ENCODE peak calls at places on chromosomes 1 and 21, in ten cellular contexts. One of them, this sample, is unnamed.

GRCh38 chr1:231094421-231094820 is 54.4 kb upstream of the FAM89A start:
- DNase-seq in SW480: no peak
- DNase-seq in dorsolateral prefrontal cortex: no peak
- DNase-seq in T follicular helper cell: no peak
- DNase-seq in neural crest cell: no peak
- DNase-seq in esophagus squamous epithelium: no peak
- DNase-seq in NCI-H2171: no peak
- DNase-seq in iPS DF 6.9: no peak
- DNase-seq in epithelial cell of esophagus: no peak
- DNase-seq in H9: no peak
- DNase-seq in this sample: no peak

GRCh38 chr1:150473659-150474058 is 13.6 kb upstream of the TARS2 start:
- DNase-seq in neural crest cell: no peak
- DNase-seq in esophagus squamous epithelium: no peak
- DNase-seq in NCI-H2171: no peak
- DNase-seq in SW480: no peak
- DNase-seq in H9: no peak
- DNase-seq in dorsolateral prefrontal cortex: no peak
- DNase-seq in iPS DF 6.9: no peak
- DNase-seq in epithelial cell of esophagus: no peak
- DNase-seq in T follicular helper cell: no peak
- DNase-seq in this sample: no peak

GRCh38 chr1:154866995-154867795 is 2.9 kb downstream of the KCNN3 start:
- DNase-seq in iPS DF 6.9: no peak
- DNase-seq in epithelial cell of esophagus: peak
- DNase-seq in T follicular helper cell: no peak
- DNase-seq in esophagus squamous epithelium: no peak
- DNase-seq in H9: peak
- DNase-seq in SW480: no peak
- DNase-seq in neural crest cell: no peak
- DNase-seq in dorsolateral prefrontal cortex: no peak
- DNase-seq in NCI-H2171: peak
- DNase-seq in this sample: peak

GRCh38 chr1:12040457-12041051 is 21.3 kb downstream of the MIIP start:
- DNase-seq in SW480: peak
- DNase-seq in epithelial cell of esophagus: peak
- DNase-seq in T follicular helper cell: no peak
- DNase-seq in NCI-H2171: peak
- DNase-seq in H9: no peak
- DNase-seq in dorsolateral prefrontal cortex: no peak
- DNase-seq in iPS DF 6.9: no peak
- DNase-seq in esophagus squamous epithelium: no peak
- DNase-seq in neural crest cell: no peak
- DNase-seq in this sample: no peak

GRCh38 chr1:100353073-100353801 is 931 bp downstream of the CDC14A start:
- DNase-seq in dorsolateral prefrontal cortex: no peak
- DNase-seq in NCI-H2171: no peak
- DNase-seq in T follicular helper cell: peak
- DNase-seq in epithelial cell of esophagus: peak
- DNase-seq in esophagus squamous epithelium: peak
- DNase-seq in neural crest cell: peak
- DNase-seq in H9: no peak
- DNase-seq in SW480: peak
- DNase-seq in iPS DF 6.9: no peak
- DNase-seq in this sample: no peak

GRCh38 chr1:33128781-33129180 is 47.8 kb downstream of the AZIN2 start:
- DNase-seq in NCI-H2171: no peak
- DNase-seq in T follicular helper cell: no peak
- DNase-seq in SW480: no peak
- DNase-seq in H9: no peak
- DNase-seq in dorsolateral prefrontal cortex: no peak
- DNase-seq in iPS DF 6.9: no peak
- DNase-seq in esophagus squamous epithelium: no peak
- DNase-seq in neural crest cell: no peak
- DNase-seq in epithelial cell of esophagus: no peak
- DNase-seq in this sample: no peak

GRCh38 chr1:188857526-188858087 is 1620.1 kb downstream of the BRINP3 start:
- DNase-seq in SW480: no peak
- DNase-seq in iPS DF 6.9: no peak
- DNase-seq in dorsolateral prefrontal cortex: no peak
- DNase-seq in H9: no peak
- DNase-seq in neural crest cell: no peak
- DNase-seq in epithelial cell of esophagus: no peak
- DNase-seq in NCI-H2171: no peak
- DNase-seq in T follicular helper cell: no peak
- DNase-seq in esophagus squamous epithelium: no peak
- DNase-seq in this sample: no peak

GRCh38 chr1:53572061-53572801 is 113.0 kb downstream of the DMRTB1 start:
- DNase-seq in SW480: peak
- DNase-seq in H9: no peak
- DNase-seq in iPS DF 6.9: no peak
- DNase-seq in neural crest cell: no peak
- DNase-seq in epithelial cell of esophagus: peak
- DNase-seq in NCI-H2171: peak
- DNase-seq in T follicular helper cell: no peak
- DNase-seq in esophagus squamous epithelium: no peak
- DNase-seq in dorsolateral prefrontal cortex: no peak
- DNase-seq in this sample: peak

GRCh38 chr21:31418355-31419001 is 74.4 kb upstream of the TIAM1 start:
- DNase-seq in esophagus squamous epithelium: no peak
- DNase-seq in H9: no peak
- DNase-seq in epithelial cell of esophagus: no peak
- DNase-seq in dorsolateral prefrontal cortex: no peak
- DNase-seq in iPS DF 6.9: no peak
- DNase-seq in SW480: no peak
- DNase-seq in neural crest cell: no peak
- DNase-seq in T follicular helper cell: no peak
- DNase-seq in NCI-H2171: no peak
- DNase-seq in this sample: no peak

GRCh38 chr1:27418326-27418761 is 25.9 kb downstream of the GPR3 start:
- DNase-seq in H9: no peak
- DNase-seq in epithelial cell of esophagus: peak
- DNase-seq in SW480: no peak
- DNase-seq in T follicular helper cell: no peak
- DNase-seq in esophagus squamous epithelium: no peak
- DNase-seq in iPS DF 6.9: no peak
- DNase-seq in NCI-H2171: no peak
- DNase-seq in neural crest cell: no peak
- DNase-seq in dorsolateral prefrontal cortex: no peak
- DNase-seq in this sample: peak

GRCh38 chr1:201059871-201060555 is 36.5 kb upstream of the KIF21B start:
- DNase-seq in T follicular helper cell: no peak
- DNase-seq in SW480: no peak
- DNase-seq in neural crest cell: no peak
- DNase-seq in NCI-H2171: peak
- DNase-seq in dorsolateral prefrontal cortex: no peak
- DNase-seq in iPS DF 6.9: no peak
- DNase-seq in esophagus squamous epithelium: no peak
- DNase-seq in epithelial cell of esophagus: no peak
- DNase-seq in H9: no peak
- DNase-seq in this sample: no peak

GRCh38 chr1:59399642-59400041 is 102.7 kb downstream of the FGGY start:
- DNase-seq in NCI-H2171: no peak
- DNase-seq in epithelial cell of esophagus: no peak
- DNase-seq in esophagus squamous epithelium: no peak
- DNase-seq in neural crest cell: no peak
- DNase-seq in H9: no peak
- DNase-seq in T follicular helper cell: no peak
- DNase-seq in iPS DF 6.9: no peak
- DNase-seq in dorsolateral prefrontal cortex: no peak
- DNase-seq in SW480: no peak
- DNase-seq in this sample: no peak

GRCh38 chr1:59391216-59392179 is 94.6 kb downstream of the FGGY start:
- DNase-seq in epithelial cell of esophagus: no peak
- DNase-seq in dorsolateral prefrontal cortex: no peak
- DNase-seq in SW480: no peak
- DNase-seq in T follicular helper cell: no peak
- DNase-seq in H9: no peak
- DNase-seq in esophagus squamous epithelium: no peak
- DNase-seq in neural crest cell: no peak
- DNase-seq in NCI-H2171: no peak
- DNase-seq in iPS DF 6.9: no peak
- DNase-seq in this sample: no peak

GRCh38 chr1:1259540-1259939 is 13.0 kb upstream of the C1QTNF12 start:
- DNase-seq in NCI-H2171: no peak
- DNase-seq in SW480: no peak
- DNase-seq in iPS DF 6.9: no peak
- DNase-seq in H9: no peak
- DNase-seq in epithelial cell of esophagus: no peak
- DNase-seq in T follicular helper cell: no peak
- DNase-seq in neural crest cell: no peak
- DNase-seq in esophagus squamous epithelium: no peak
- DNase-seq in dorsolateral prefrontal cortex: no peak
- DNase-seq in this sample: no peak

GRCh38 chr1:208748766-208749165 is 504.6 kb upstream of the PLXNA2 start:
- DNase-seq in iPS DF 6.9: no peak
- DNase-seq in H9: no peak
- DNase-seq in esophagus squamous epithelium: no peak
- DNase-seq in epithelial cell of esophagus: no peak
- DNase-seq in SW480: no peak
- DNase-seq in NCI-H2171: no peak
- DNase-seq in T follicular helper cell: no peak
- DNase-seq in neural crest cell: no peak
- DNase-seq in dorsolateral prefrontal cortex: no peak
- DNase-seq in this sample: no peak

GRCh38 chr1:6824665-6825368 is 39.6 kb downstream of the CAMTA1 start:
- DNase-seq in epithelial cell of esophagus: peak
- DNase-seq in neural crest cell: no peak
- DNase-seq in SW480: no peak
- DNase-seq in esophagus squamous epithelium: no peak
- DNase-seq in H9: no peak
- DNase-seq in iPS DF 6.9: no peak
- DNase-seq in NCI-H2171: no peak
- DNase-seq in dorsolateral prefrontal cortex: no peak
- DNase-seq in T follicular helper cell: no peak
- DNase-seq in this sample: no peak

GRCh38 chr1:44511363-44511762 is 106.3 kb downstream of the RNF220 start:
- DNase-seq in dorsolateral prefrontal cortex: no peak
- DNase-seq in H9: no peak
- DNase-seq in T follicular helper cell: no peak
- DNase-seq in iPS DF 6.9: no peak
- DNase-seq in NCI-H2171: no peak
- DNase-seq in epithelial cell of esophagus: no peak
- DNase-seq in neural crest cell: no peak
- DNase-seq in esophagus squamous epithelium: no peak
- DNase-seq in SW480: no peak
- DNase-seq in this sample: no peak

GRCh38 chr1:145962157-145963102 is 1.9 kb downstream of the ANKRD34A start:
- DNase-seq in T follicular helper cell: peak
- DNase-seq in SW480: no peak
- DNase-seq in iPS DF 6.9: no peak
- DNase-seq in dorsolateral prefrontal cortex: peak
- DNase-seq in esophagus squamous epithelium: no peak
- DNase-seq in NCI-H2171: no peak
- DNase-seq in neural crest cell: no peak
- DNase-seq in H9: no peak
- DNase-seq in epithelial cell of esophagus: peak
- DNase-seq in this sample: peak

GRCh38 chr1:79193211-79194079 is 186.9 kb upstream of the ADGRL4 start:
- DNase-seq in NCI-H2171: no peak
- DNase-seq in epithelial cell of esophagus: peak
- DNase-seq in iPS DF 6.9: peak
- DNase-seq in neural crest cell: no peak
- DNase-seq in SW480: no peak
- DNase-seq in T follicular helper cell: no peak
- DNase-seq in H9: peak
- DNase-seq in esophagus squamous epithelium: no peak
- DNase-seq in dorsolateral prefrontal cortex: no peak
- DNase-seq in this sample: no peak

GRCh38 chr1:235549361-235550139 is 45.3 kb upstream of the B3GALNT2 start:
- DNase-seq in neural crest cell: no peak
- DNase-seq in epithelial cell of esophagus: no peak
- DNase-seq in NCI-H2171: no peak
- DNase-seq in dorsolateral prefrontal cortex: no peak
- DNase-seq in T follicular helper cell: no peak
- DNase-seq in H9: no peak
- DNase-seq in SW480: no peak
- DNase-seq in esophagus squamous epithelium: no peak
- DNase-seq in iPS DF 6.9: no peak
- DNase-seq in this sample: no peak

GRCh38 chr1:225777058-225777582 is 506 bp upstream of the SRP9 start:
- DNase-seq in T follicular helper cell: no peak
- DNase-seq in neural crest cell: no peak
- DNase-seq in NCI-H2171: no peak
- DNase-seq in dorsolateral prefrontal cortex: no peak
- DNase-seq in esophagus squamous epithelium: no peak
- DNase-seq in epithelial cell of esophagus: no peak
- DNase-seq in SW480: no peak
- DNase-seq in iPS DF 6.9: no peak
- DNase-seq in H9: no peak
- DNase-seq in this sample: no peak

GRCh38 chr21:45370575-45370974 is 34.4 kb upstream of the COL18A1 start:
- DNase-seq in NCI-H2171: no peak
- DNase-seq in T follicular helper cell: no peak
- DNase-seq in neural crest cell: no peak
- DNase-seq in SW480: no peak
- DNase-seq in dorsolateral prefrontal cortex: no peak
- DNase-seq in epithelial cell of esophagus: no peak
- DNase-seq in H9: no peak
- DNase-seq in esophagus squamous epithelium: no peak
- DNase-seq in iPS DF 6.9: no peak
- DNase-seq in this sample: no peak

GRCh38 chr1:161365207-161365606 is 2.5 kb downstream of the CFAP126 start:
- DNase-seq in NCI-H2171: no peak
- DNase-seq in epithelial cell of esophagus: no peak
- DNase-seq in H9: no peak
- DNase-seq in dorsolateral prefrontal cortex: no peak
- DNase-seq in SW480: no peak
- DNase-seq in iPS DF 6.9: no peak
- DNase-seq in T follicular helper cell: no peak
- DNase-seq in esophagus squamous epithelium: no peak
- DNase-seq in neural crest cell: no peak
- DNase-seq in this sample: no peak

GRCh38 chr1:12472798-12473551 is 145.0 kb downstream of the DHRS3 start:
- DNase-seq in iPS DF 6.9: no peak
- DNase-seq in SW480: no peak
- DNase-seq in epithelial cell of esophagus: no peak
- DNase-seq in dorsolateral prefrontal cortex: no peak
- DNase-seq in esophagus squamous epithelium: no peak
- DNase-seq in H9: no peak
- DNase-seq in T follicular helper cell: peak
- DNase-seq in NCI-H2171: no peak
- DNase-seq in neural crest cell: no peak
- DNase-seq in this sample: no peak